ENCODE peak calls at places on chromosomes 1 and 21, in seven cellular contexts. One of them, this sample, is unnamed.

GRCh38 chr1:207428783-207429182 is 25.3 kb upstream of the CR2 start:
- DNase-seq in immature natural killer cell: no peak
- DNase-seq in mucosa of descending colon: no peak
- DNase-seq in NCI-H1417: no peak
- DNase-seq in WTC11: no peak
- DNase-seq in posterior cingulate gyrus: no peak
- DNase-seq in T-helper 2 cell: no peak
- DNase-seq in this sample: no peak

GRCh38 chr21:44834231-44834950 is 16.5 kb upstream of the SUMO3 start:
- DNase-seq in immature natural killer cell: no peak
- DNase-seq in mucosa of descending colon: peak
- DNase-seq in NCI-H1417: no peak
- DNase-seq in WTC11: no peak
- DNase-seq in posterior cingulate gyrus: no peak
- DNase-seq in T-helper 2 cell: no peak
- DNase-seq in this sample: no peak

GRCh38 chr1:32372149-32372756 is 9.9 kb downstream of the TSSK3 start:
- DNase-seq in immature natural killer cell: peak
- DNase-seq in mucosa of descending colon: no peak
- DNase-seq in NCI-H1417: no peak
- DNase-seq in WTC11: no peak
- DNase-seq in posterior cingulate gyrus: no peak
- DNase-seq in T-helper 2 cell: peak
- DNase-seq in this sample: no peak

GRCh38 chr1:46527474-46528296 is 23.8 kb downstream of the KNCN start:
- DNase-seq in immature natural killer cell: peak
- DNase-seq in mucosa of descending colon: peak
- DNase-seq in NCI-H1417: peak
- DNase-seq in WTC11: peak
- DNase-seq in posterior cingulate gyrus: peak
- DNase-seq in T-helper 2 cell: peak
- DNase-seq in this sample: peak

GRCh38 chr1:228283476-228284147 is 75.8 kb downstream of the OBSCN start:
- DNase-seq in immature natural killer cell: no peak
- DNase-seq in mucosa of descending colon: no peak
- DNase-seq in NCI-H1417: no peak
- DNase-seq in WTC11: no peak
- DNase-seq in posterior cingulate gyrus: no peak
- DNase-seq in T-helper 2 cell: no peak
- DNase-seq in this sample: no peak

GRCh38 chr1:26286064-26286416 is 6.2 kb downstream of the SH3BGRL3 start:
- DNase-seq in immature natural killer cell: no peak
- DNase-seq in mucosa of descending colon: no peak
- DNase-seq in NCI-H1417: no peak
- DNase-seq in WTC11: no peak
- DNase-seq in posterior cingulate gyrus: no peak
- DNase-seq in T-helper 2 cell: no peak
- DNase-seq in this sample: no peak

GRCh38 chr1:114134518-114134917 is 19.2 kb downstream of the SYT6 start:
- DNase-seq in immature natural killer cell: no peak
- DNase-seq in mucosa of descending colon: no peak
- DNase-seq in NCI-H1417: no peak
- DNase-seq in WTC11: no peak
- DNase-seq in posterior cingulate gyrus: no peak
- DNase-seq in T-helper 2 cell: no peak
- DNase-seq in this sample: no peak

GRCh38 chr1:152013664-152014237 is 20.1 kb upstream of the S100A10 start:
- DNase-seq in immature natural killer cell: peak
- DNase-seq in mucosa of descending colon: no peak
- DNase-seq in NCI-H1417: no peak
- DNase-seq in WTC11: peak
- DNase-seq in posterior cingulate gyrus: no peak
- DNase-seq in T-helper 2 cell: no peak
- DNase-seq in this sample: no peak

GRCh38 chr1:217721692-217722091 is 90.5 kb downstream of the SPATA17 start:
- DNase-seq in immature natural killer cell: no peak
- DNase-seq in mucosa of descending colon: no peak
- DNase-seq in NCI-H1417: no peak
- DNase-seq in WTC11: no peak
- DNase-seq in posterior cingulate gyrus: no peak
- DNase-seq in T-helper 2 cell: no peak
- DNase-seq in this sample: no peak

GRCh38 chr1:197268012-197268411 is at the start of gene CRB1:
- DNase-seq in immature natural killer cell: no peak
- DNase-seq in mucosa of descending colon: no peak
- DNase-seq in NCI-H1417: peak
- DNase-seq in WTC11: no peak
- DNase-seq in posterior cingulate gyrus: peak
- DNase-seq in T-helper 2 cell: no peak
- DNase-seq in this sample: no peak

GRCh38 chr1:25066731-25067520 is 136.8 kb upstream of the RUNX3 start:
- DNase-seq in immature natural killer cell: no peak
- DNase-seq in mucosa of descending colon: no peak
- DNase-seq in NCI-H1417: no peak
- DNase-seq in WTC11: no peak
- DNase-seq in posterior cingulate gyrus: no peak
- DNase-seq in T-helper 2 cell: no peak
- DNase-seq in this sample: no peak

GRCh38 chr1:17233675-17234074 is 15.2 kb upstream of the PADI3 start:
- DNase-seq in immature natural killer cell: no peak
- DNase-seq in mucosa of descending colon: peak
- DNase-seq in NCI-H1417: no peak
- DNase-seq in WTC11: no peak
- DNase-seq in posterior cingulate gyrus: peak
- DNase-seq in T-helper 2 cell: no peak
- DNase-seq in this sample: no peak

GRCh38 chr21:33824156-33824941 is 91.3 kb downstream of the ATP5PO start:
- DNase-seq in immature natural killer cell: no peak
- DNase-seq in mucosa of descending colon: no peak
- DNase-seq in NCI-H1417: no peak
- DNase-seq in WTC11: no peak
- DNase-seq in posterior cingulate gyrus: no peak
- DNase-seq in T-helper 2 cell: no peak
- DNase-seq in this sample: no peak

GRCh38 chr1:40039757-40040510 is 595 bp upstream of the CAP1 start:
- DNase-seq in immature natural killer cell: peak
- DNase-seq in mucosa of descending colon: peak
- DNase-seq in NCI-H1417: peak
- DNase-seq in WTC11: peak
- DNase-seq in posterior cingulate gyrus: peak
- DNase-seq in T-helper 2 cell: peak
- DNase-seq in this sample: peak

GRCh38 chr1:178192686-178193085 is 98.8 kb downstream of the RASAL2 start:
- DNase-seq in immature natural killer cell: no peak
- DNase-seq in mucosa of descending colon: no peak
- DNase-seq in NCI-H1417: peak
- DNase-seq in WTC11: no peak
- DNase-seq in posterior cingulate gyrus: peak
- DNase-seq in T-helper 2 cell: no peak
- DNase-seq in this sample: no peak

GRCh38 chr1:227895828-227896685 is 51.7 kb downstream of the WNT9A start:
- DNase-seq in immature natural killer cell: no peak
- DNase-seq in mucosa of descending colon: peak
- DNase-seq in NCI-H1417: no peak
- DNase-seq in WTC11: peak
- DNase-seq in posterior cingulate gyrus: peak
- DNase-seq in T-helper 2 cell: no peak
- DNase-seq in this sample: no peak

GRCh38 chr1:83632906-83633305 is 366.0 kb downstream of the TTLL7 start:
- DNase-seq in immature natural killer cell: no peak
- DNase-seq in mucosa of descending colon: no peak
- DNase-seq in NCI-H1417: no peak
- DNase-seq in WTC11: no peak
- DNase-seq in posterior cingulate gyrus: no peak
- DNase-seq in T-helper 2 cell: no peak
- DNase-seq in this sample: no peak

GRCh38 chr1:62720946-62721554 is 32.9 kb upstream of the DOCK7 start:
- DNase-seq in immature natural killer cell: no peak
- DNase-seq in mucosa of descending colon: no peak
- DNase-seq in NCI-H1417: peak
- DNase-seq in WTC11: no peak
- DNase-seq in posterior cingulate gyrus: no peak
- DNase-seq in T-helper 2 cell: no peak
- DNase-seq in this sample: no peak